ENCODE peak calls at places on chromosomes 4 and X, in ten cellular contexts. One of them, this sample, is unnamed.

GRCh38 chr4:92246384-92246783 is 57.4 kb upstream of the GRID2 start:
- DNase-seq in HCT116: no peak
- DNase-seq in GM23248: no peak
- DNase-seq in RWPE1: no peak
- DNase-seq in ovary: no peak
- DNase-seq in neural progenitor cell: no peak
- DNase-seq in WERI-Rb-1: no peak
- DNase-seq in right atrium auricular region: no peak
- DNase-seq in A549: no peak
- DNase-seq in Peyer's patch: no peak
- DNase-seq in this sample: no peak

GRCh38 chr4:145920205-145920604 is 18.4 kb downstream of the ZNF827 start:
- DNase-seq in Peyer's patch: no peak
- DNase-seq in WERI-Rb-1: no peak
- DNase-seq in neural progenitor cell: no peak
- DNase-seq in HCT116: no peak
- DNase-seq in A549: no peak
- DNase-seq in GM23248: peak; percentile 97
- DNase-seq in right atrium auricular region: no peak
- DNase-seq in ovary: no peak
- DNase-seq in RWPE1: no peak
- DNase-seq in this sample: no peak

GRCh38 chr4:102684605-102685052 is 76.1 kb downstream of the MANBA start:
- DNase-seq in RWPE1: peak; percentile 69
- DNase-seq in WERI-Rb-1: no peak
- DNase-seq in HCT116: peak; percentile 16
- DNase-seq in neural progenitor cell: no peak
- DNase-seq in GM23248: peak; percentile 52
- DNase-seq in ovary: no peak
- DNase-seq in A549: peak; percentile 2
- DNase-seq in Peyer's patch: no peak
- DNase-seq in right atrium auricular region: no peak
- DNase-seq in this sample: peak; percentile 76

GRCh38 chr4:82123934-82124333 is 249.9 kb downstream of the HNRNPD start:
- DNase-seq in Peyer's patch: no peak
- DNase-seq in right atrium auricular region: no peak
- DNase-seq in RWPE1: no peak
- DNase-seq in ovary: no peak
- DNase-seq in A549: no peak
- DNase-seq in WERI-Rb-1: no peak
- DNase-seq in HCT116: no peak
- DNase-seq in neural progenitor cell: peak; percentile 9
- DNase-seq in GM23248: no peak
- DNase-seq in this sample: no peak

GRCh38 chr4:17780461-17781071 is 855 bp downstream of the FAM184B start:
- DNase-seq in HCT116: no peak
- DNase-seq in Peyer's patch: no peak
- DNase-seq in neural progenitor cell: peak; percentile 2
- DNase-seq in WERI-Rb-1: no peak
- DNase-seq in GM23248: peak; percentile 67
- DNase-seq in right atrium auricular region: no peak
- DNase-seq in A549: no peak
- DNase-seq in ovary: no peak
- DNase-seq in RWPE1: no peak
- DNase-seq in this sample: no peak

GRCh38 chr4:111761531-111761930 is 383.7 kb upstream of the FAM241A start:
- DNase-seq in ovary: no peak
- DNase-seq in neural progenitor cell: peak; percentile 11
- DNase-seq in A549: no peak
- DNase-seq in GM23248: peak; percentile 47
- DNase-seq in HCT116: no peak
- DNase-seq in RWPE1: no peak
- DNase-seq in Peyer's patch: no peak
- DNase-seq in WERI-Rb-1: peak; percentile 64
- DNase-seq in right atrium auricular region: no peak
- DNase-seq in this sample: no peak

GRCh38 chrX:153731845-153732215 is 7.2 kb downstream of the ABCD1 start:
- DNase-seq in ovary: no peak
- DNase-seq in HCT116: no peak
- DNase-seq in neural progenitor cell: no peak
- DNase-seq in A549: no peak
- DNase-seq in GM23248: no peak
- DNase-seq in Peyer's patch: no peak
- DNase-seq in right atrium auricular region: no peak
- DNase-seq in RWPE1: no peak
- DNase-seq in WERI-Rb-1: no peak
- DNase-seq in this sample: no peak

GRCh38 chrX:103200951-103201529 is 13.9 kb upstream of the BEX4 start:
- DNase-seq in RWPE1: no peak
- DNase-seq in WERI-Rb-1: no peak
- DNase-seq in GM23248: no peak
- DNase-seq in Peyer's patch: no peak
- DNase-seq in A549: no peak
- DNase-seq in right atrium auricular region: no peak
- DNase-seq in neural progenitor cell: no peak
- DNase-seq in HCT116: no peak
- DNase-seq in ovary: no peak
- DNase-seq in this sample: no peak

GRCh38 chr4:54272051-54272450 is 43.0 kb downstream of the PDGFRA start:
- DNase-seq in WERI-Rb-1: no peak
- DNase-seq in A549: no peak
- DNase-seq in ovary: no peak
- DNase-seq in HCT116: no peak
- DNase-seq in RWPE1: no peak
- DNase-seq in neural progenitor cell: no peak
- DNase-seq in Peyer's patch: no peak
- DNase-seq in GM23248: no peak
- DNase-seq in right atrium auricular region: no peak
- DNase-seq in this sample: no peak

GRCh38 chr4:81521708-81522107 is 50.0 kb upstream of the RASGEF1B start:
- DNase-seq in neural progenitor cell: no peak
- DNase-seq in HCT116: no peak
- DNase-seq in Peyer's patch: no peak
- DNase-seq in right atrium auricular region: no peak
- DNase-seq in GM23248: no peak
- DNase-seq in WERI-Rb-1: no peak
- DNase-seq in RWPE1: no peak
- DNase-seq in A549: no peak
- DNase-seq in ovary: no peak
- DNase-seq in this sample: no peak

GRCh38 chr4:123785515-123785914 is 388.9 kb downstream of the SPRY1 start:
- DNase-seq in ovary: peak; percentile 75
- DNase-seq in A549: no peak
- DNase-seq in HCT116: no peak
- DNase-seq in right atrium auricular region: peak; percentile 89
- DNase-seq in WERI-Rb-1: no peak
- DNase-seq in GM23248: peak; percentile 97
- DNase-seq in neural progenitor cell: peak; percentile 64
- DNase-seq in RWPE1: peak; percentile 5
- DNase-seq in Peyer's patch: no peak
- DNase-seq in this sample: peak; percentile 27

GRCh38 chrX:41332408-41332987 is 1.5 kb upstream of the DDX3X start:
- DNase-seq in WERI-Rb-1: no peak
- DNase-seq in Peyer's patch: peak; percentile 62
- DNase-seq in RWPE1: peak; percentile 19
- DNase-seq in A549: no peak
- DNase-seq in right atrium auricular region: peak; percentile 63
- DNase-seq in ovary: peak; percentile 60
- DNase-seq in GM23248: peak; percentile 56
- DNase-seq in HCT116: no peak
- DNase-seq in neural progenitor cell: no peak
- DNase-seq in this sample: no peak

GRCh38 chr4:149997881-149998421 is 80.3 kb upstream of the DCLK2 start:
- DNase-seq in neural progenitor cell: no peak
- DNase-seq in A549: peak; percentile 58
- DNase-seq in WERI-Rb-1: no peak
- DNase-seq in RWPE1: peak; percentile 42
- DNase-seq in Peyer's patch: no peak
- DNase-seq in right atrium auricular region: no peak
- DNase-seq in HCT116: peak; percentile 18
- DNase-seq in ovary: no peak
- DNase-seq in GM23248: peak; percentile 76
- DNase-seq in this sample: peak; percentile 78

GRCh38 chrX:114162068-114162735 is 421.7 kb upstream of the HTR2C start:
- DNase-seq in RWPE1: no peak
- DNase-seq in GM23248: no peak
- DNase-seq in Peyer's patch: no peak
- DNase-seq in HCT116: no peak
- DNase-seq in ovary: no peak
- DNase-seq in A549: no peak
- DNase-seq in neural progenitor cell: peak; percentile 60
- DNase-seq in WERI-Rb-1: peak; percentile 24
- DNase-seq in right atrium auricular region: no peak
- DNase-seq in this sample: no peak

GRCh38 chr4:109560687-109561452 is 824 bp downstream of the MCUB start:
- DNase-seq in A549: peak; percentile 34
- DNase-seq in HCT116: no peak
- DNase-seq in RWPE1: peak; percentile 67
- DNase-seq in right atrium auricular region: peak; percentile 74
- DNase-seq in WERI-Rb-1: peak; percentile 38
- DNase-seq in Peyer's patch: peak; percentile 65
- DNase-seq in neural progenitor cell: peak; percentile 24
- DNase-seq in GM23248: peak; percentile 93
- DNase-seq in ovary: peak; percentile 60
- DNase-seq in this sample: no peak

GRCh38 chr4:7067523-7068278 is at the start of gene GRPEL1:
- DNase-seq in right atrium auricular region: peak; percentile 100
- DNase-seq in RWPE1: peak; percentile 95
- DNase-seq in WERI-Rb-1: peak; percentile 100
- DNase-seq in HCT116: peak; percentile 98
- DNase-seq in Peyer's patch: peak; percentile 100
- DNase-seq in GM23248: peak; percentile 99
- DNase-seq in neural progenitor cell: peak; percentile 100
- DNase-seq in A549: peak; percentile 83
- DNase-seq in ovary: peak; percentile 100
- DNase-seq in this sample: peak; percentile 97
- H3K27ac ChIP-seq in right atrium auricular region: peak within 1 kb of the TSS; percentile 89
- H3K27ac ChIP-seq in RWPE1: peak within 1 kb of the TSS; percentile 79
- H3K27ac ChIP-seq in WERI-Rb-1: peak within 1 kb of the TSS; percentile 78
- H3K27ac ChIP-seq in HCT116: peak within 1 kb of the TSS; percentile 78
- H3K27ac ChIP-seq in Peyer's patch: peak within 1 kb of the TSS; percentile 80
- H3K27ac ChIP-seq in GM23248: peak within 1 kb of the TSS; percentile 81
- H3K27ac ChIP-seq in neural progenitor cell: no peak within 1 kb of the TSS
- H3K27ac ChIP-seq in A549: peak within 1 kb of the TSS; percentile 86
- H3K27ac ChIP-seq in ovary: peak within 1 kb of the TSS; percentile 84
- H3K27ac ChIP-seq in this sample: peak within 1 kb of the TSS; percentile 72

DNA sequence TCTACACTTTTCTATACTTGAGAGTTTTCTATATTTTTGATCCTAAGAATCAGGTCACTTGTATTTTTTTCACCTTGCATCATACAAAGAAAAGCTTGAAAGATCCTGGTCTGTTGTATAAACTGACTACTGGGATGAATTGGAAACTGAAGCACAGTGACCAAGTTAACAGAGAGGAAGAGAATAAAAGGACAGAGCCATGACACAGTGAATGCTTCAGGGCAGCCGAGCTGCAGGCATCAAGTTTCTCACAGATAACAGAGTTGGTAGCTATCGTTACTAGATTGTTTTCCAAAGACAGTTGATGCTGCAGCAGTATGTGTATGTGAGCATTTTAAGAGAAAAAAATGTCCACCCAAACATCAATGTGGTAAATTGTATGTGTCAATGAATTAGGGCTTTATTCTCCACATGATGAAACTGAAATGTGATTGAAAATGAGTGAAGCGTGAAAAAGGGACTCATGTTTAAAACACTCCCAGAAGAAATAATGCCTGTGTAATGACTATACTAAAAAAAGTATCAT is 1032.7 kb downstream of the ADGRL3 start:
- DNase-seq in ovary: no peak
- DNase-seq in neural progenitor cell: peak; percentile 28
- DNase-seq in WERI-Rb-1: no peak
- DNase-seq in right atrium auricular region: no peak
- DNase-seq in A549: no peak
- DNase-seq in Peyer's patch: no peak
- DNase-seq in HCT116: no peak
- DNase-seq in RWPE1: no peak
- DNase-seq in GM23248: no peak
- DNase-seq in this sample: no peak
- H3K27ac ChIP-seq in ovary: no peak overlapping the region
- H3K27ac ChIP-seq in neural progenitor cell: no peak overlapping the region
- H3K27ac ChIP-seq in WERI-Rb-1: no peak overlapping the region
- H3K27ac ChIP-seq in right atrium auricular region: peak overlapping the region; percentile 53
- H3K27ac ChIP-seq in A549: no peak overlapping the region
- H3K27ac ChIP-seq in Peyer's patch: no peak overlapping the region
- H3K27ac ChIP-seq in HCT116: no peak overlapping the region
- H3K27ac ChIP-seq in RWPE1: no peak overlapping the region
- H3K27ac ChIP-seq in GM23248: no peak overlapping the region
- H3K27ac ChIP-seq in this sample: no peak overlapping the region

GRCh38 chr4:13888112-13888511 is 260.6 kb upstream of the BOD1L1 start:
- DNase-seq in A549: no peak
- DNase-seq in HCT116: no peak
- DNase-seq in Peyer's patch: no peak
- DNase-seq in right atrium auricular region: no peak
- DNase-seq in RWPE1: peak; percentile 39
- DNase-seq in neural progenitor cell: no peak
- DNase-seq in WERI-Rb-1: no peak
- DNase-seq in GM23248: peak; percentile 91
- DNase-seq in ovary: no peak
- DNase-seq in this sample: no peak

GRCh38 chr4:13892739-13893105 is 265.2 kb upstream of the BOD1L1 start:
- DNase-seq in neural progenitor cell: no peak
- DNase-seq in WERI-Rb-1: no peak
- DNase-seq in ovary: no peak
- DNase-seq in GM23248: peak; percentile 78
- DNase-seq in Peyer's patch: no peak
- DNase-seq in right atrium auricular region: no peak
- DNase-seq in RWPE1: no peak
- DNase-seq in HCT116: no peak
- DNase-seq in A549: no peak
- DNase-seq in this sample: no peak

GRCh38 chr4:13893221-13893620 is 265.7 kb upstream of the BOD1L1 start:
- DNase-seq in WERI-Rb-1: no peak
- DNase-seq in A549: no peak
- DNase-seq in HCT116: no peak
- DNase-seq in RWPE1: no peak
- DNase-seq in right atrium auricular region: no peak
- DNase-seq in GM23248: peak; percentile 47
- DNase-seq in neural progenitor cell: no peak
- DNase-seq in Peyer's patch: no peak
- DNase-seq in ovary: no peak
- DNase-seq in this sample: no peak

GRCh38 chr4:13893987-13894386 is 266.5 kb upstream of the BOD1L1 start:
- DNase-seq in Peyer's patch: no peak
- DNase-seq in GM23248: no peak
- DNase-seq in RWPE1: no peak
- DNase-seq in neural progenitor cell: no peak
- DNase-seq in WERI-Rb-1: no peak
- DNase-seq in right atrium auricular region: no peak
- DNase-seq in HCT116: no peak
- DNase-seq in ovary: no peak
- DNase-seq in A549: no peak
- DNase-seq in this sample: no peak

GRCh38 chr4:13891544-13891939 is 264.0 kb upstream of the BOD1L1 start:
- DNase-seq in A549: no peak
- DNase-seq in right atrium auricular region: no peak
- DNase-seq in WERI-Rb-1: no peak
- DNase-seq in Peyer's patch: no peak
- DNase-seq in GM23248: peak; percentile 49
- DNase-seq in ovary: no peak
- DNase-seq in HCT116: no peak
- DNase-seq in neural progenitor cell: no peak
- DNase-seq in RWPE1: peak; percentile 4
- DNase-seq in this sample: no peak
- H3K27ac ChIP-seq in A549: peak overlapping the region; percentile 99
- H3K27ac ChIP-seq in right atrium auricular region: no peak overlapping the region
- H3K27ac ChIP-seq in WERI-Rb-1: no peak overlapping the region
- H3K27ac ChIP-seq in Peyer's patch: no peak overlapping the region
- H3K27ac ChIP-seq in GM23248: peak overlapping the region; percentile 99
- H3K27ac ChIP-seq in ovary: no peak overlapping the region
- H3K27ac ChIP-seq in HCT116: no peak overlapping the region
- H3K27ac ChIP-seq in neural progenitor cell: no peak overlapping the region
- H3K27ac ChIP-seq in RWPE1: peak overlapping the region; percentile 82
- H3K27ac ChIP-seq in this sample: peak overlapping the region; percentile 76

GRCh38 chr4:87029356-87029755 is 94.5 kb downstream of the AFF1 start:
- DNase-seq in RWPE1: no peak
- DNase-seq in Peyer's patch: no peak
- DNase-seq in GM23248: no peak
- DNase-seq in A549: no peak
- DNase-seq in HCT116: no peak
- DNase-seq in neural progenitor cell: no peak
- DNase-seq in ovary: peak; percentile 73
- DNase-seq in WERI-Rb-1: no peak
- DNase-seq in right atrium auricular region: no peak
- DNase-seq in this sample: no peak
- H3K27ac ChIP-seq in RWPE1: no peak overlapping the region
- H3K27ac ChIP-seq in Peyer's patch: no peak overlapping the region
- H3K27ac ChIP-seq in GM23248: no peak overlapping the region
- H3K27ac ChIP-seq in A549: no peak overlapping the region
- H3K27ac ChIP-seq in HCT116: no peak overlapping the region
- H3K27ac ChIP-seq in neural progenitor cell: no peak overlapping the region
- H3K27ac ChIP-seq in ovary: peak overlapping the region; percentile 70
- H3K27ac ChIP-seq in WERI-Rb-1: no peak overlapping the region
- H3K27ac ChIP-seq in right atrium auricular region: peak overlapping the region; percentile 91
- H3K27ac ChIP-seq in this sample: no peak overlapping the region

This sample was measured in epithelial cell of prostate.